ENCODE peak calls at places on chromosomes 13 and 19, in ten cellular contexts. Y is mammary epithelial cell, N is H9, L is thoracic aorta, F is mesendoderm, P is aorta, W is tibial nerve, G is hepatocyte, M is right cardiac atrium, D is esophagus squamous epithelium. O is an unnamed sample.
A peak's percentile ranks its signal among the peaks of the same experiment; 100 is the strongest.

GRCh38 chr13:27839809-27840467 is 47.7 kb downstream of the GSX1 start:
- DNase-seq in W (no peak), M (no peak), Y (peak; percentile 53), P (no peak), D (no peak), N (no peak), L (no peak), F (no peak), G (no peak), O (no peak)

GRCh38 chr19:18362934-18363542 is 22.6 kb downstream of the PGPEP1 start:
- DNase-seq in W (no peak), P (no peak), G (no peak), L (no peak), M (no peak), Y (no peak), F (no peak), D (no peak), N (no peak), O (no peak)

GRCh38 chr13:19634129-19634740 is 776 bp downstream of the MPHOSPH8 start:
- DNase-seq in F (peak; percentile 57), L (no peak), D (no peak), M (no peak), W (no peak), N (no peak), Y (peak; percentile 50), P (no peak), G (peak; percentile 30), O (peak; percentile 53)

GRCh38 chr19:5329141-5329540 is 11.5 kb downstream of the PTPRS start:
- DNase-seq in M (no peak), G (no peak), P (no peak), F (no peak), Y (no peak), W (no peak), L (no peak), N (no peak), D (no peak), O (no peak)

GRCh38 chr19:15612342-15612741 is 2.7 kb upstream of the CYP4F8 start:
- DNase-seq in W (no peak), Y (no peak), G (no peak), L (no peak), M (no peak), F (no peak), P (no peak), N (no peak), D (no peak), O (no peak)

GRCh38 chr19:17943284-17944221 is 10.7 kb downstream of the CCDC124 start:
- DNase-seq in G (no peak), P (no peak), L (no peak), M (no peak), Y (no peak), D (no peak), F (peak; percentile 59), W (no peak), N (peak; percentile 83), O (peak; percentile 92)

GRCh38 chr13:109764474-109765292 is 21.7 kb downstream of the IRS2 start:
- DNase-seq in W (no peak), Y (peak; percentile 59), G (no peak), P (no peak), D (no peak), M (no peak), F (peak; percentile 25), L (no peak), N (no peak), O (no peak)

GRCh38 chr13:66501187-66501586 is 728.9 kb downstream of the PCDH9 start:
- DNase-seq in D (no peak), M (no peak), L (no peak), W (no peak), P (no peak), Y (peak; percentile 4), N (no peak), G (no peak), F (no peak), O (no peak)

GRCh38 chr19:28501979-28502378 is 711.0 kb downstream of the UQCRFS1 start:
- DNase-seq in D (no peak), M (no peak), G (no peak), Y (no peak), L (no peak), N (no peak), P (no peak), F (no peak), W (no peak), O (peak; percentile 25)

GRCh38 chr19:18846862-18847515 is 15.2 kb downstream of the UPF1 start:
- DNase-seq in W (peak; percentile 66), M (peak; percentile 84), Y (peak; percentile 59), N (peak; percentile 83), P (peak; percentile 93), F (peak; percentile 80), G (peak; percentile 89), D (no peak), L (no peak), O (peak; percentile 93)

GRCh38 chr13:86601351-86601750 is 802.1 kb upstream of the SLITRK6 start:
- DNase-seq in G (no peak), N (no peak), M (no peak), Y (no peak), F (no peak), P (no peak), L (no peak), D (no peak), W (no peak), O (no peak)

GRCh38 chr19:12833747-12834417 is 497 bp downstream of the RTBDN start:
- DNase-seq in F (peak; percentile 62), L (no peak), D (no peak), N (peak; percentile 70), W (no peak), P (no peak), G (peak; percentile 56), Y (no peak), M (peak; percentile 27), O (peak; percentile 88)

GRCh38 chr13:70386919-70387318 is 278.7 kb upstream of the KLHL1 start:
- DNase-seq in M (no peak), D (no peak), G (no peak), N (peak; percentile 42), F (no peak), L (no peak), Y (no peak), P (peak; percentile 64), W (no peak), O (no peak)

GRCh38 chr13:109816112-109816978 is 30.0 kb upstream of the IRS2 start:
- DNase-seq in Y (peak; percentile 46), D (no peak), L (no peak), P (no peak), F (no peak), N (no peak), G (no peak), M (no peak), W (no peak), O (no peak)

GRCh38 chr13:98142427-98143156 is at the start of gene FARP1:
- DNase-seq in G (peak; percentile 95), Y (peak; percentile 77), W (peak; percentile 58), D (no peak), M (peak; percentile 71), N (peak; percentile 78), F (peak; percentile 84), L (no peak), P (peak; percentile 89), O (peak; percentile 89)

GRCh38 chr13:76934671-76935070 is 13.6 kb upstream of the ACOD1 start:
- DNase-seq in P (no peak), G (no peak), W (no peak), F (peak; percentile 10), N (no peak), Y (no peak), M (no peak), D (no peak), L (no peak), O (no peak)

GRCh38 chr13:66689037-66689619 is 541.0 kb downstream of the PCDH9 start:
- DNase-seq in M (no peak), L (no peak), D (no peak), W (no peak), Y (no peak), P (no peak), G (no peak), N (no peak), F (peak; percentile 8), O (no peak)

GRCh38 chr19:8893419-8893818 is 61.2 kb downstream of the MBD3L1 start:
- DNase-seq in L (no peak), F (no peak), D (no peak), P (no peak), N (no peak), W (no peak), M (no peak), Y (no peak), G (no peak), O (no peak)

GRCh38 chr13:40139896-40140520 is 484.5 kb downstream of the COG6 start:
- DNase-seq in Y (no peak), W (no peak), F (no peak), P (no peak), M (no peak), D (no peak), N (no peak), G (no peak), L (no peak), O (no peak)

DNA sequence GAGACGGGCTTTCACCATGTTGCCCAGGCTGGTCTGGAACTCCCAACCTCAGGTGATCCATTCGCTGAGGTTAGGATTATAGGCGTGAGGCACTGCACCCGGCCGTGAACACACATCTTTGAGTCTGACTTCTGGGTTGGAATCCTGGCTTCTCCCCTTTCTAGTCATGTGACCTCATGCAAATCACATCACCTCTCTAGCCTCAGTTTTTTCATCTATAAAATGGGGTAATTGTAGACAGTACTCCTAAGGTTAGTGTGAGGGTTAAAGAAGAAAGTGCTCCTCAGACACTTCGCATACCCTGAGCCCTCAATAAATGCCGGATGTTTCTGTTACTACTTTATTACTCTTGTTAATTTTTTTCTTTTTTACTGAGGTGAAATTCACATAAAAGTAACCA is 55.4 kb downstream of the KCNC3 start:
- DNase-seq in W (no peak), F (no peak), D (no peak), L (no peak), G (no peak), Y (no peak), N (no peak), M (no peak), P (no peak), O (no peak)
- H3K27me3 ChIP-seq in W (no peaks in the 10 kb centered on the region), F (no peaks in the 10 kb centered on the region), D (no peaks in the 10 kb centered on the region), L (no peaks in the 10 kb centered on the region), G (no peaks in the 10 kb centered on the region), Y (no peaks in the 10 kb centered on the region), N (no peaks in the 10 kb centered on the region), M (no peaks in the 10 kb centered on the region), P (no peaks in the 10 kb centered on the region), O (no peaks in the 10 kb centered on the region)

GRCh38 chr19:35110974-35111373 is 4.6 kb upstream of the FXYD3 start:
- DNase-seq in D (no peak), F (peak; percentile 36), W (no peak), P (no peak), G (no peak), L (no peak), N (no peak), M (no peak), Y (peak; percentile 75), O (no peak)
- H3K4me1 ChIP-seq in D (peaks cover 96% of the 10 kb centered on the region), F (peaks cover 2% of the 10 kb centered on the region), W (peaks cover 14% of the 10 kb centered on the region), P (no peaks in the 10 kb centered on the region), G (no peaks in the 10 kb centered on the region), L (peaks cover 6% of the 10 kb centered on the region), N (no peaks in the 10 kb centered on the region), M (no peaks in the 10 kb centered on the region), Y (peaks cover 55% of the 10 kb centered on the region), O (no peaks in the 10 kb centered on the region)

GRCh38 chr19:49428547-49429451 is 3.6 kb downstream of the GFY start:
- DNase-seq in M (no peak), Y (no peak), P (no peak), G (no peak), D (no peak), W (no peak), N (no peak), F (no peak), L (no peak), O (no peak)
- H3K27me3 ChIP-seq in M (no peaks in the 10 kb centered on the region), Y (peaks cover 19% of the 10 kb centered on the region), P (no peaks in the 10 kb centered on the region), G (peaks cover 99% of the 10 kb centered on the region), D (peaks cover 23% of the 10 kb centered on the region), W (peaks cover 100% of the 10 kb centered on the region), N (peaks cover 15% of the 10 kb centered on the region), F (peaks cover 22% of the 10 kb centered on the region), L (peaks cover 71% of the 10 kb centered on the region), O (peaks cover 100% of the 10 kb centered on the region)

GRCh38 chr13:99289265-99289664 is 17.9 kb downstream of the GPR183 start:
- DNase-seq in N (no peak), M (no peak), P (no peak), Y (no peak), G (no peak), W (no peak), L (no peak), F (no peak), D (no peak), O (no peak)
- H3K4me1 ChIP-seq in N (no peaks in the 10 kb centered on the region), M (peaks cover 3% of the 10 kb centered on the region), P (no peaks in the 10 kb centered on the region), Y (no peaks in the 10 kb centered on the region), G (peaks cover 14% of the 10 kb centered on the region), W (peaks cover 25% of the 10 kb centered on the region), L (peaks cover 31% of the 10 kb centered on the region), F (no peaks in the 10 kb centered on the region), D (peaks cover 81% of the 10 kb centered on the region), O (no peaks in the 10 kb centered on the region)

O was measured in endodermal cell.